ENCODE peak calls at places on chromosomes 12 and 14, in ten cellular contexts. J is upper lobe of left lung; W is CD4-positive, alpha-beta memory T cell; X is CD8-positive, alpha-beta T cell; K is colonic mucosa; A is kidney; D is ascending aorta; C is left ventricle myocardium inferior; P is tibial nerve; T is naive thymus-derived CD4-positive, alpha-beta T cell. V is an unnamed sample. For H3K4me1, the result is how much of the 10 kb centered on the place peaks cover.

GRCh38 chr12:46609671-46610070 is 216.1 kb downstream of the SLC38A4 start:
- DNase-seq in J (no peak), W (no peak), X (no peak), K (no peak), A (no peak), D (no peak), C (no peak), P (no peak), T (no peak), V (no peak)

GRCh38 chr12:101087903-101088302 is 122.1 kb downstream of the SLC5A8 start:
- DNase-seq in J (no peak), W (no peak), X (no peak), K (no peak), A (no peak), D (no peak), C (no peak), P (no peak), T (no peak), V (no peak)

GRCh38 chr12:29673346-29673745 is 110.4 kb downstream of the TMTC1 start:
- DNase-seq in J (no peak), W (no peak), X (no peak), K (no peak), A (no peak), D (no peak), C (no peak), P (no peak), T (no peak), V (no peak)

GRCh38 chr14:73250317-73250713 is 13.0 kb downstream of the PAPLN start:
- DNase-seq in J (no peak), W (no peak), X (no peak), K (no peak), A (peak), D (no peak), C (no peak), P (no peak), T (no peak), V (no peak)

GRCh38 chr12:3750616-3751015 is 2.3 kb downstream of the CRACR2A start:
- DNase-seq in J (no peak), W (no peak), X (no peak), K (no peak), A (no peak), D (no peak), C (no peak), P (no peak), T (no peak), V (no peak)

GRCh38 chr12:96906498-96906848 is 584 bp upstream of the NEDD1 start:
- DNase-seq in J (no peak), W (no peak), X (no peak), K (no peak), A (no peak), D (no peak), C (no peak), P (no peak), T (no peak), V (no peak)

GRCh38 chr12:43337571-43338497 is 214.2 kb downstream of the ADAMTS20 start:
- DNase-seq in J (no peak), W (no peak), X (no peak), K (no peak), A (no peak), D (no peak), C (no peak), P (no peak), T (no peak), V (no peak)

GRCh38 chr12:45217846-45218245 is 2.0 kb downstream of the ANO6 start:
- DNase-seq in J (no peak), W (no peak), X (no peak), K (no peak), A (no peak), D (no peak), C (no peak), P (no peak), T (no peak), V (no peak)

GRCh38 chr14:54001189-54001878 is 44.7 kb upstream of the BMP4 start:
- DNase-seq in J (no peak), W (no peak), X (no peak), K (no peak), A (no peak), D (no peak), C (no peak), P (no peak), T (no peak), V (no peak)

GRCh38 chr12:117361312-117361670 is at the start of gene NOS1:
- DNase-seq in J (peak), W (no peak), X (no peak), K (no peak), A (no peak), D (no peak), C (no peak), P (no peak), T (no peak), V (no peak)

GRCh38 chr12:104547239-104547638 is 90.5 kb downstream of the CHST11 start:
- DNase-seq in J (no peak), W (no peak), X (no peak), K (no peak), A (no peak), D (no peak), C (no peak), P (no peak), T (no peak), V (no peak)

GRCh38 chr14:23638414-23639047 is 2.4 kb downstream of the DHRS2 start:
- DNase-seq in J (no peak), W (no peak), X (no peak), K (no peak), A (no peak), D (no peak), C (no peak), P (no peak), T (no peak), V (no peak)

GRCh38 chr14:90905531-90905930 is 89.3 kb upstream of the TTC7B start:
- DNase-seq in J (no peak), W (no peak), X (no peak), K (no peak), A (no peak), D (no peak), C (no peak), P (no peak), T (no peak), V (no peak)

GRCh38 chr12:24062642-24063245 is 113.3 kb upstream of the SOX5 start:
- DNase-seq in J (no peak), W (no peak), X (no peak), K (no peak), A (no peak), D (no peak), C (no peak), P (no peak), T (no peak), V (no peak)

GRCh38 chr14:36822671-36823070 is 161.0 kb downstream of the PAX9 start:
- DNase-seq in J (no peak), W (no peak), X (no peak), K (no peak), A (no peak), D (no peak), C (no peak), P (no peak), T (no peak), V (no peak)

GRCh38 chr14:75141062-75141461 is 14.2 kb upstream of the NEK9 start:
- DNase-seq in J (no peak), W (no peak), X (no peak), K (no peak), A (no peak), D (no peak), C (no peak), P (no peak), T (no peak), V (no peak)

GRCh38 chr12:114664661-114665320 is 19.2 kb downstream of the TBX3 start:
- DNase-seq in J (peak), W (no peak), X (no peak), K (no peak), A (peak), D (no peak), C (no peak), P (no peak), T (no peak), V (no peak)

GRCh38 chr14:81655423-81656314 is 122.0 kb upstream of the SEL1L start:
- DNase-seq in J (no peak), W (no peak), X (no peak), K (no peak), A (no peak), D (no peak), C (no peak), P (no peak), T (no peak), V (no peak)

GRCh38 chr14:81662570-81663161 is 129.0 kb upstream of the SEL1L start:
- DNase-seq in J (no peak), W (no peak), X (no peak), K (no peak), A (no peak), D (no peak), C (no peak), P (no peak), T (no peak), V (no peak)

GRCh38 chr14:81656811-81657210 is 123.2 kb upstream of the SEL1L start:
- DNase-seq in J (no peak), W (no peak), X (no peak), K (no peak), A (no peak), D (no peak), C (no peak), P (no peak), T (no peak), V (no peak)
- H3K4me3 ChIP-seq in J (no peak), W (no peak), X (no peak), K (no peak), A (no peak), D (no peak), C (no peak), P (no peak), T (no peak), V (no peak)

GRCh38 chr14:51441001-51441400 is 201.0 kb downstream of the TMX1 start:
- DNase-seq in J (no peak), W (no peak), X (no peak), K (no peak), A (no peak), D (no peak), C (no peak), P (no peak), T (no peak), V (no peak)
- H3K27ac ChIP-seq in J (no peak), W (no peak), X (no peak), K (no peak), A (no peak), D (no peak), C (no peak), P (no peak), T (no peak), V (no peak)

DNA sequence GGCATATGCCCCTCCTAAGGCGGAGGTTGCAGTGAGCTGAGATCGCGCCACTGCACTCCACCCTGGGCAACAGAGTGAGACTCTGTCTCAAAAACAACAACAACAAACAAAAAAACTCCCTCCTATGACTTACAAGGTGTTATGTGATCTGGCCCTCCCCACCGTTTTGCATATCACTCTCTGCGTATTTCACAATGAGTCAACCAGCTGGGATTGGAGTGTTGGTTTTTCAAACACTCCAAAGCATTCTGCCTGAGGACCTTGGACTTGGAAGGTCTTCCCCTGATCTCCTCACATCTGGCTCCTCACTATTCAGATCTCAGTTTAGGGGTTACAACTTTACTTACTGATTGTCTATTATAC is 14.0 kb downstream of the MANSC1 start:
- DNase-seq in J (no peak), W (no peak), X (no peak), K (no peak), A (no peak), D (peak), C (no peak), P (no peak), T (no peak), V (no peak)
- H3K4me1 ChIP-seq in J (under half), W (under half), X (under half), K (under half), A (under half), D (under half), C (under half), P (under half), T (under half), V (under half)

GRCh38 chr14:69882086-69882864 is 3.1 kb downstream of the SMOC1 start:
- DNase-seq in J (no peak), W (no peak), X (no peak), K (no peak), A (no peak), D (no peak), C (no peak), P (no peak), T (no peak), V (no peak)
- H3K4me3 ChIP-seq in J (no peak), W (no peak), X (no peak), K (no peak), A (no peak), D (no peak), C (no peak), P (no peak), T (no peak), V (no peak)

DNA sequence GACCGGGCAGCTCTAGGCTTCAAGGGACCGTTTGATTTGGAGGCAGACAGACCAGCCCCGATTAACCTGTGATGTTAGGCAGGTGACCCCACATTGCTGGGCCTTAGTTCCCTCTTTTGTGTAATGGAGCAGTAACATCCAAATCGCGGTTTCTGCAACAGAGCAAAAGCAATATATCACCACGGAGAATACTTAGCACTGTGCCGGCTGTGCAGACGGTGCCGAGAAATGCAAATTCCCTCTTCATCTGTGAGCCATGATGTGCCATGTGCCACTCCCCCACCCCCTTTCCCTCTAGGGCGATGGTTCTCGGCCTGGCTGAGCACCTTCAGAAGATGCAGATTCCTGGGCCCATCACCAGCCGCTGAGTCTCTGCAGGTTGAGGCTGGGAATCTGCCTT is 10.9 kb downstream of the BCL7A start:
- DNase-seq in J (no peak), W (no peak), X (no peak), K (no peak), A (no peak), D (no peak), C (no peak), P (no peak), T (no peak), V (no peak)
- H3K27ac ChIP-seq in J (no peak), W (no peak), X (no peak), K (no peak), A (no peak), D (no peak), C (no peak), P (no peak), T (no peak), V (no peak)